ENCODE peak calls at places on chromosomes 13 and 19, in five cellular contexts. P is GM12878, E is HepG2, N is H1, O is K562. F is an unnamed sample.

GRCh38 chr19:46610851-46611770 is 10.0 kb downstream of the CALM3 start:
- DNase-seq in P (no peak), E (no peak), N (no peak), O (no peak), F (no peak)

GRCh38 chr13:36915891-36916640 is 4.0 kb downstream of the SMAD9 start:
- DNase-seq in P (no peak), E (no peak), N (no peak), O (no peak), F (no peak)

GRCh38 chr13:31016342-31017325 is 84.2 kb downstream of the TEX26 start:
- DNase-seq in P (no peak), E (no peak), N (no peak), O (no peak), F (no peak)

GRCh38 chr19:46515879-46516350 is 20.2 kb upstream of the PNMA8B start:
- DNase-seq in P (no peak), E (peak; percentile 23), N (no peak), O (peak; percentile 58), F (peak; percentile 80)

GRCh38 chr13:65679240-65679639 is 1550.9 kb downstream of the PCDH9 start:
- DNase-seq in P (no peak), E (no peak), N (no peak), O (peak; percentile 5), F (no peak)

GRCh38 chr19:30670562-30671513 is 298.7 kb downstream of the ZNF536 start:
- DNase-seq in P (no peak), E (no peak), N (no peak), O (no peak), F (no peak)

GRCh38 chr19:45151821-45152503 is 8.8 kb downstream of the NKPD1 start:
- DNase-seq in P (no peak), E (no peak), N (no peak), O (no peak), F (peak; percentile 60)

GRCh38 chr19:34794289-34794960 is 21.4 kb upstream of the ZNF599 start:
- DNase-seq in P (no peak), E (no peak), N (no peak), O (no peak), F (no peak)

GRCh38 chr19:35783469-35784400 is 8.4 kb downstream of the ARHGAP33 start:
- DNase-seq in P (no peak), E (no peak), N (no peak), O (peak; percentile 17), F (peak; percentile 73)

GRCh38 chr19:4359627-4360000 is 16.3 kb downstream of the MPND start:
- DNase-seq in P (no peak), E (no peak), N (no peak), O (no peak), F (no peak)

GRCh38 chr19:6676288-6676687 is 6.3 kb upstream of the TNFSF14 start:
- DNase-seq in P (no peak), E (no peak), N (no peak), O (no peak), F (no peak)

GRCh38 chr13:35694549-35695233 is 218.2 kb upstream of the MAB21L1 start:
- DNase-seq in P (no peak), E (peak; percentile 1), N (no peak), O (no peak), F (no peak)

GRCh38 chr19:1651548-1652394 is 644 bp downstream of the TCF3 start:
- DNase-seq in P (no peak), E (no peak), N (no peak), O (peak; percentile 73), F (peak; percentile 58)

GRCh38 chr19:55283548-55284393 is at the start of gene BRSK1:
- DNase-seq in P (no peak), E (no peak), N (no peak), O (peak; percentile 67), F (peak; percentile 95)

GRCh38 chr13:26544707-26545106 is 12.8 kb upstream of the WASF3 start:
- DNase-seq in P (no peak), E (peak; percentile 67), N (no peak), O (no peak), F (no peak)

GRCh38 chr13:39892731-39893293 is 237.3 kb downstream of the COG6 start:
- DNase-seq in P (no peak), E (no peak), N (no peak), O (no peak), F (no peak)

GRCh38 chr19:7618366-7618765 is 11.0 kb downstream of the XAB2 start:
- DNase-seq in P (no peak), E (peak; percentile 33), N (no peak), O (peak; percentile 48), F (no peak)

GRCh38 chr13:93751117-93751516 is 524.5 kb downstream of the GPC6 start:
- DNase-seq in P (no peak), E (no peak), N (no peak), O (no peak), F (no peak)

GRCh38 chr13:58300224-58300623 is 668.7 kb downstream of the PCDH17 start:
- DNase-seq in P (no peak), E (no peak), N (no peak), O (no peak), F (no peak)

GRCh38 chr13:51207881-51208280 is 14.3 kb upstream of the FAM124A start:
- DNase-seq in P (no peak), E (no peak), N (no peak), O (no peak), F (no peak)

GRCh38 chr13:44951184-44951583 is 38.1 kb downstream of the NUFIP1 start:
- DNase-seq in P (no peak), E (no peak), N (no peak), O (no peak), F (no peak)

GRCh38 chr13:41694902-41695301 is 237.6 kb downstream of the RGCC start:
- DNase-seq in P (peak; percentile 7), E (no peak), N (no peak), O (peak; percentile 24), F (no peak)

GRCh38 chr13:98528663-98529064 is 48.2 kb downstream of the STK24 start:
- DNase-seq in P (no peak), E (no peak), N (no peak), O (no peak), F (no peak)

GRCh38 chr19:34712606-34713261 is 21.3 kb upstream of the ZNF181 start:
- DNase-seq in P (peak; percentile 23), E (peak; percentile 82), N (peak; percentile 23), O (peak; percentile 84), F (peak; percentile 93)

GRCh38 chr19:47512183-47512947 is 2.5 kb downstream of the NAPA start:
- DNase-seq in P (no peak), E (peak; percentile 52), N (no peak), O (peak; percentile 44), F (no peak)

GRCh38 chr13:107258599-107259187 is 690.8 kb upstream of the ARGLU1 start:
- DNase-seq in P (no peak), E (no peak), N (no peak), O (no peak), F (no peak)
- TF ChIP-seq CREB1 in P (no peak), E (no peak), N (no peak), O (no peak), F (no peak)

DNA sequence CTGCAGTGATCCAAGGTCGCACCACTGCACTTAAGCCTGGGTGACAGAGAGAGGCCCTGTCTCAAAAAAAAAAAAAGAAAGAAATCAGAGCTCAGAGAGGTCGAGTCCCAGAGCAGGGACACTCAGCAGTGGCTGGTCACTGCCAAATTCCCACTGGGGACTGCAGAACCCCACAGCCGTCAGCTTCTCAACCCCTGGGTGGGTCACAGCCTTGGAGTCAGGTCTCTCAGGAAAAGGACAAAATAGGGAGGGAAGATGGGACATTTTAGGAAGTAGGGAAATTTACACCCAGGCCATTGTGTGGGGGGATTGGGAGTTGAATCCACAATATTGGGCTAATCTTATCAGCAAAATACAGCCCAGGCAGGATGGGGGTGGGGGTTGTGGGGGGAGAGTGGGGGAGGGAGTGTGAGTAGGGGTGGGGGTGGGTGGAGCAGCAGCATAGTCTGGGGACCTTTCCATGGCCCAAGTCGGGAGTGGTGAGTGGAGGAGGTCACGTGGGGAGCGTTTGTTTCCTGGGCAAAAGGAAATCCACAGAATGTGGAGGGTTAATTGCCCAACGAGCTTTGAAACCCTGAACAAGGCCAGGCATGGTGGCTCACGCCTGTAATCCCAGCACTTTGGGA is 5.0 kb upstream of the CCDC194 start:
- DNase-seq in P (no peak), E (no peak), N (no peak), O (peak; percentile 74), F (no peak)
- H2AFZ ChIP-seq in P (no peak overlapping the region), E (no peak overlapping the region), N (no peak overlapping the region), O (no peak overlapping the region), F (no peak overlapping the region)

GRCh38 chr13:33710924-33711323 is 107.0 kb upstream of the RFC3 start:
- DNase-seq in P (no peak), E (no peak), N (no peak), O (no peak), F (no peak)

GRCh38 chr13:33707449-33707848 is 110.5 kb upstream of the RFC3 start:
- DNase-seq in P (no peak), E (no peak), N (no peak), O (no peak), F (no peak)

DNA sequence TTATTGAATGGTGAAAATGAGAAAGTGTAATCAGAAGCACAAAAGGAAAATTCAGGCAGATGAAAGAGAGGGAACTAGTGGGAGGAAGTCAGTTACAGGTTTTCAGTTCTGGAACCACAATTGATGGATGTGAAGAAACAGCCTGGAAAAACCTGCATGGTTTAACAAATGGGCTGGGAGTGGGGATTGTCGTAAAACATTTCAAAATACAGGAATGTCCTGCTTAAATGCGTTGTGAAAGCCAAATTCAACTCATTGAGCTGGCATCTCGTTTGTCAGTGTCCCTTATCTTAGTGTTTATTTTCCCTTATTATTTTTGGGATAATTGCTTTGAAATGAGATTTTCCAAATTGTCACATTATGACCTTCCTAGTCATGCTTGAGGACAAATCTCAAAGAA is 106.5 kb upstream of the RFC3 start:
- DNase-seq in P (no peak), E (no peak), N (no peak), O (no peak), F (no peak)
- TF ChIP-seq CREB1 in P (no peak), E (no peak), N (no peak), O (no peak), F (no peak)

GRCh38 chr19:50332014-50332263 is 2.8 kb upstream of the KCNC3 start:
- DNase-seq in P (no peak), E (no peak), N (no peak), O (no peak), F (no peak)

GRCh38 chr19:50332264-50333038 is 3.3 kb upstream of the KCNC3 start:
- DNase-seq in P (no peak), E (no peak), N (no peak), O (peak; percentile 43), F (peak; percentile 86)

GRCh38 chr19:50329146-50329925 is at the start of gene KCNC3:
- DNase-seq in P (peak; percentile 83), E (peak; percentile 100), N (peak; percentile 99), O (peak; percentile 100), F (peak; percentile 100)

GRCh38 chr19:50331187-50332013 is 2.2 kb upstream of the KCNC3 start:
- DNase-seq in P (no peak), E (no peak), N (no peak), O (peak; percentile 56), F (peak; percentile 94)

DNA sequence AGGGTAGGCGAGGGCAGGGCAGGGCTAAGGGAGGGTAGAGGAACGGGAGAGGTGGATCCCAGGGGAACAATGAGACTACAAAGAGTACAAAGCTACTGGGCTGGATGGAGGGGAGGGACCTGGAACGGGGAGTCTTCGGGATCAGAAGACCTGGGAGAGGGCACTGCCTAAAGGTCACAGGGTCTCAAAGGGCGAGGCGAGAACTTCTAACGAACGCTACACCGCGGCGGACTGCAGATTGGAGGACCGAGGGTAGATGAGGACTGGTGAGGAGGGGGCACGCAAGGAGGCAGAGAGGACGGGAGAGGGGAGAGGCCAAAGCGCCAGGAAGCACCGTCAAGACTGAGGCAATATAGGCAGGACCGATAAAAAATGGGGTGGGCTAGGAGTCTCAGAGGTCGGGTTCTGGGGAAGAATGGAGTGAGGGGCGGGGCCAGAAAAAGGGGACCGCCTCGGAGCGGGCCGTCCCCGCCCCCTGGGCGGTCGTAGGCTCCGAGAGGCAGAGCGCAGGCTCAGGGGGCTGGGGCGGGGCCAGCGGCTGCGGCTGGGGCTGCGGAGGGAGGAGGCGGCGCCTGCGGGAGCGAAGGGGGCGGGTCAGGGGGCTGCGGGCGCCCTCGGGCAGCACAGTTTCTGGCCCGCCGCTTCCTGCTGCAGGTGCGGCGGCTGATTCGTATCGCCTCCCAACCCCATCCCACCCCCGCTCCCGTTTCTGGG is 1.3 kb upstream of the KCNC3 start:
- DNase-seq in P (no peak), E (peak; percentile 73), N (peak; percentile 70), O (peak; percentile 94), F (peak; percentile 96)
- H2AFZ ChIP-seq in P (peak overlapping the region; percentile 50), E (no peak overlapping the region), N (no peak overlapping the region), O (peak overlapping the region; percentile 94), F (peak overlapping the region; percentile 75)